ENCODE peak calls at places on chromosomes 5 and 9, in seven cellular contexts. One of them, this sample, is unnamed.

GRCh38 chr9:135526730-135527571 is 5.7 kb downstream of the LCN1 start:
- DNase-seq in NAMALWA: no peak
- DNase-seq in A673: no peak
- DNase-seq in T-cell: no peak
- DNase-seq in adrenal gland: no peak
- DNase-seq in activated effector memory CD4-positive, alpha-beta T cell treated with anti-CD3 and anti-CD28 coated beads, Interleukin-2, amount 50 U/mL, for 16 hours: peak; percentile 50
- DNase-seq in GM04503: no peak
- DNase-seq in this sample: no peak

GRCh38 chr9:123326662-123327093 is 29.3 kb upstream of the CRB2 start:
- DNase-seq in adrenal gland: no peak
- DNase-seq in GM04503: no peak
- DNase-seq in NAMALWA: peak; percentile 75
- DNase-seq in activated effector memory CD4-positive, alpha-beta T cell treated with anti-CD3 and anti-CD28 coated beads, Interleukin-2, amount 50 U/mL, for 16 hours: no peak
- DNase-seq in T-cell: no peak
- DNase-seq in A673: no peak
- DNase-seq in this sample: peak; percentile 70

GRCh38 chr5:96844476-96844990 is 31.8 kb upstream of the ERAP2 start:
- DNase-seq in activated effector memory CD4-positive, alpha-beta T cell treated with anti-CD3 and anti-CD28 coated beads, Interleukin-2, amount 50 U/mL, for 16 hours: no peak
- DNase-seq in A673: no peak
- DNase-seq in T-cell: no peak
- DNase-seq in GM04503: no peak
- DNase-seq in NAMALWA: no peak
- DNase-seq in adrenal gland: no peak
- DNase-seq in this sample: no peak

GRCh38 chr9:113350937-113351336 is 1.6 kb downstream of the BSPRY start:
- DNase-seq in NAMALWA: no peak
- DNase-seq in adrenal gland: no peak
- DNase-seq in A673: no peak
- DNase-seq in T-cell: no peak
- DNase-seq in activated effector memory CD4-positive, alpha-beta T cell treated with anti-CD3 and anti-CD28 coated beads, Interleukin-2, amount 50 U/mL, for 16 hours: no peak
- DNase-seq in GM04503: no peak
- DNase-seq in this sample: no peak

GRCh38 chr5:179209359-179210150 is 135.7 kb downstream of the ADAMTS2 start:
- DNase-seq in activated effector memory CD4-positive, alpha-beta T cell treated with anti-CD3 and anti-CD28 coated beads, Interleukin-2, amount 50 U/mL, for 16 hours: no peak
- DNase-seq in A673: no peak
- DNase-seq in NAMALWA: no peak
- DNase-seq in GM04503: peak; percentile 7
- DNase-seq in adrenal gland: no peak
- DNase-seq in T-cell: no peak
- DNase-seq in this sample: no peak

GRCh38 chr5:151707566-151707965 is 20.9 kb upstream of the SPARC start:
- DNase-seq in adrenal gland: no peak
- DNase-seq in GM04503: no peak
- DNase-seq in A673: no peak
- DNase-seq in NAMALWA: no peak
- DNase-seq in T-cell: no peak
- DNase-seq in activated effector memory CD4-positive, alpha-beta T cell treated with anti-CD3 and anti-CD28 coated beads, Interleukin-2, amount 50 U/mL, for 16 hours: no peak
- DNase-seq in this sample: no peak

GRCh38 chr5:177469061-177469628 is 4.3 kb downstream of the DBN1 start:
- DNase-seq in NAMALWA: no peak
- DNase-seq in adrenal gland: no peak
- DNase-seq in activated effector memory CD4-positive, alpha-beta T cell treated with anti-CD3 and anti-CD28 coated beads, Interleukin-2, amount 50 U/mL, for 16 hours: no peak
- DNase-seq in T-cell: no peak
- DNase-seq in A673: no peak
- DNase-seq in GM04503: no peak
- DNase-seq in this sample: no peak

GRCh38 chr5:3509290-3509689 is 86.3 kb upstream of the IRX1 start:
- DNase-seq in adrenal gland: no peak
- DNase-seq in A673: no peak
- DNase-seq in NAMALWA: peak; percentile 40
- DNase-seq in T-cell: no peak
- DNase-seq in activated effector memory CD4-positive, alpha-beta T cell treated with anti-CD3 and anti-CD28 coated beads, Interleukin-2, amount 50 U/mL, for 16 hours: no peak
- DNase-seq in GM04503: no peak
- DNase-seq in this sample: no peak

GRCh38 chr5:119010206-119010605 is 21.9 kb upstream of the DTWD2 start:
- DNase-seq in adrenal gland: no peak
- DNase-seq in T-cell: no peak
- DNase-seq in GM04503: no peak
- DNase-seq in A673: no peak
- DNase-seq in NAMALWA: no peak
- DNase-seq in activated effector memory CD4-positive, alpha-beta T cell treated with anti-CD3 and anti-CD28 coated beads, Interleukin-2, amount 50 U/mL, for 16 hours: no peak
- DNase-seq in this sample: no peak

GRCh38 chr5:42268630-42269029 is 154.6 kb upstream of the GHR start:
- DNase-seq in NAMALWA: no peak
- DNase-seq in adrenal gland: no peak
- DNase-seq in T-cell: no peak
- DNase-seq in GM04503: peak; percentile 0
- DNase-seq in A673: no peak
- DNase-seq in activated effector memory CD4-positive, alpha-beta T cell treated with anti-CD3 and anti-CD28 coated beads, Interleukin-2, amount 50 U/mL, for 16 hours: no peak
- DNase-seq in this sample: no peak

GRCh38 chr9:123282343-123283047 is 14.1 kb upstream of the STRBP start:
- DNase-seq in activated effector memory CD4-positive, alpha-beta T cell treated with anti-CD3 and anti-CD28 coated beads, Interleukin-2, amount 50 U/mL, for 16 hours: no peak
- DNase-seq in NAMALWA: no peak
- DNase-seq in GM04503: no peak
- DNase-seq in A673: peak; percentile 71
- DNase-seq in T-cell: no peak
- DNase-seq in adrenal gland: peak; percentile 27
- DNase-seq in this sample: no peak

GRCh38 chr9:75866273-75866871 is 24.1 kb upstream of the PCSK5 start:
- DNase-seq in A673: peak; percentile 56
- DNase-seq in activated effector memory CD4-positive, alpha-beta T cell treated with anti-CD3 and anti-CD28 coated beads, Interleukin-2, amount 50 U/mL, for 16 hours: no peak
- DNase-seq in T-cell: no peak
- DNase-seq in adrenal gland: peak; percentile 53
- DNase-seq in GM04503: peak; percentile 3
- DNase-seq in NAMALWA: peak; percentile 68
- DNase-seq in this sample: peak; percentile 85